ENCODE peak calls at places on chromosomes 13 and 19, in five cellular contexts. L is PC-3, F is GM23248, A is OCI-LY7, U is GM23338. W is an unnamed sample.

GRCh38 chr19:39372047-39372802 is 18.7 kb downstream of the PAF1 start:
- DNase-seq in L (no peak), F (peak), A (no peak), U (no peak), W (no peak)

GRCh38 chr13:53105477-53105876 is 76.9 kb downstream of the OLFM4 start:
- DNase-seq in L (no peak), F (no peak), A (no peak), U (no peak), W (no peak)

GRCh38 chr13:67071918-67072598 is 158.1 kb downstream of the PCDH9 start:
- DNase-seq in L (no peak), F (no peak), A (no peak), U (no peak), W (no peak)

GRCh38 chr13:38590796-38591507 is 95.9 kb upstream of the FREM2 start:
- DNase-seq in L (no peak), F (no peak), A (no peak), U (no peak), W (no peak)

GRCh38 chr19:4172861-4173473 is 9.4 kb downstream of the SIRT6 start:
- DNase-seq in L (peak), F (peak), A (no peak), U (peak), W (peak)

GRCh38 chr19:41344162-41344561 is 9.6 kb downstream of the TGFB1 start:
- DNase-seq in L (no peak), F (no peak), A (no peak), U (no peak), W (no peak)

GRCh38 chr19:42279902-42280760 is 11.1 kb downstream of the CIC start:
- DNase-seq in L (no peak), F (peak), A (peak), U (peak), W (peak)

GRCh38 chr19:6970478-6970877 is 50.8 kb downstream of the MBD3L2B start:
- DNase-seq in L (no peak), F (no peak), A (peak), U (no peak), W (no peak)

GRCh38 chr19:35143231-35143715 is at the start of gene FXYD7:
- DNase-seq in L (no peak), F (no peak), A (no peak), U (peak), W (peak)

GRCh38 chr19:10543420-10544241 is at the start of gene ATG4D:
- DNase-seq in L (peak), F (peak), A (peak), U (peak), W (peak)

GRCh38 chr19:56637976-56638555 is 4.9 kb upstream of the SMIM17 start:
- DNase-seq in L (peak), F (peak), A (peak), U (peak), W (peak)

GRCh38 chr19:39413269-39413902 is 917 bp downstream of the PLEKHG2 start:
- DNase-seq in L (no peak), F (peak), A (peak), U (peak), W (peak)

GRCh38 chr19:4277051-4277700 is 1.9 kb upstream of the SHD start:
- DNase-seq in L (no peak), F (no peak), A (no peak), U (peak), W (no peak)

GRCh38 chr13:98327326-98328314 is 150.6 kb upstream of the RNF113B start:
- DNase-seq in L (no peak), F (peak), A (no peak), U (peak), W (peak)

GRCh38 chr19:35509861-35510625 is 3.4 kb downstream of the DMKN start:
- DNase-seq in L (peak), F (peak), A (peak), U (peak), W (peak)

GRCh38 chr19:18785179-18786124 is 5.7 kb downstream of the COMP start:
- DNase-seq in L (peak), F (peak), A (peak), U (peak), W (peak)

GRCh38 chr13:76720827-76721226 is 165.4 kb downstream of the KCTD12 start:
- DNase-seq in L (no peak), F (no peak), A (no peak), U (no peak), W (no peak)

GRCh38 chr19:1432507-1432887 is 5.7 kb upstream of the RPS15 start:
- DNase-seq in L (no peak), F (no peak), A (no peak), U (no peak), W (no peak)

GRCh38 chr13:111664060-111664459 is 343.6 kb downstream of the TEX29 start:
- DNase-seq in L (no peak), F (no peak), A (no peak), U (no peak), W (no peak)

DNA sequence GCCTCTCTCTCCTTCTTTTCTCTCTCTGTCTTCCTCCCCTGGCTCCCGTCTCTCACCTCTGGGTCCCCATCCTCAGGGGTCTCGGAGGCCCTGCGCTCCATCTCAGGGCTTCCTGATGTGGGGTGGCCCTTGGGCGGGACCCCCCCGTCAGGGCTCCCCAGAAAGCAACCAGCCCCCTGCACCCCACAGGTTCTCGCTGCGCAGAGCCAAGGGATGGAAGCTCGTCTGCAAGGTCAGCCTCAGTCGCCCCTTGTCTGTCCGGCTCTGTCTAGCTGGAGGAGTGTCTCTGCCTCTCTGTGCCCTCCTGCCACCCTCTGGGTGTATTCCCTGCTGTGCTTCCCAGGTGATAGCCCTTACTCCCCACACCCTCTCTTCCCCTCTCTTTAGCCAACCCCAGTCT is at the start of gene SBK3:
- DNase-seq in L (no peak), F (no peak), A (no peak), U (no peak), W (no peak)
- H3K4me3 ChIP-seq in L (no peak), F (no peak), A (no peak), U (no peak), W (no peak)

DNA sequence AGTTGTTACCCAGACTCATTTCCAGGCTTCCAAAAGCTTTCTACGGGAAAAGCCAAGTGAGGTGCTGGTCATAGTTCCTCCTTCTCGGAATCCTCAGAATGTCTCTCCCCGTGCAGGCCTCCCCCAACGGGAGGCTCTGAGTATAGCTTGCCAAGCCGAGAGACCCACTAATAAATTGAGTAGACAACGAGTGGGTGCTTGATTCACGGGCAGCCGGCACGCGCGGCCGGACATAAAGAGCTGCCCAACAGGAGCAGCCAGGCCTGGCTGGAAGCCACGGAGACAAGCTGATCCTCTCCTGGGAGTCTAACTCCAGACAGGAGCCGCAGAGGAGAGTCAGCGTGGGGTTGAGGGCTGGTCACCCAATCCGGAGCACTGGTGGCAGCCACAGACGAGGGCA is 43.4 kb upstream of the MEDAG start:
- DNase-seq in L (no peak), F (no peak), A (no peak), U (peak), W (peak)
- TF ChIP-seq EZH2phosphoT487 in L (no peak), F (no peak), A (no peak), U (no peak), W (no peak)

GRCh38 chr13:27141746-27142145 is 29.9 kb downstream of the USP12 start:
- DNase-seq in L (no peak), F (no peak), A (no peak), U (no peak), W (no peak)
- H3K4me2 ChIP-seq in L (no peak), F (no peak), A (no peak), U (no peak), W (no peak)

GRCh38 chr19:47047272-47047930 is 1.0 kb downstream of the TMEM160 start:
- DNase-seq in L (no peak), F (no peak), A (no peak), U (no peak), W (no peak)

GRCh38 chr19:47047931-47048399 is 459 bp downstream of the TMEM160 start:
- DNase-seq in L (peak), F (peak), A (peak), U (peak), W (peak)

GRCh38 chr19:47045867-47046470 is 2.5 kb downstream of the TMEM160 start:
- DNase-seq in L (no peak), F (no peak), A (no peak), U (no peak), W (no peak)

GRCh38 chr19:47044946-47045866 is 3.2 kb downstream of the TMEM160 start:
- DNase-seq in L (no peak), F (no peak), A (no peak), U (no peak), W (no peak)

DNA sequence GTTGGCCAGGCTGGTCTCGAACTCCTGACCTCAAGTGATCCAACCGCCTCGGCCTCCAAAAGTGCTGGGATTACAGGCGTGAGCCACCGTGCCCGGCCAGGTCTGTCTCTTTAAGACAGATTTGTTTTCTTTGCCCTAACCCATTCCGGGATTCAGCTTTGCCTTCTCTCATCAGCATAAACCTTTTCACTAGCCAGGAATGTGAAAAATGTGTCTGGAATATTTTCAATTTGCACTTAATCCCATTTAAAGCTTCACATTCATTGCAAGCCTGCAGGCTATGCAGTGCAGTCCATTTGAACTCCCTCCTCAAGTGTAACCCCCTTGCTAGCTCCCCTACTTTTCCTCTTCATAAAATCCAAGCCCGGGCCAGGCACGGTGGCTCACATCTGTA is 880 bp upstream of the TMEM160 start:
- DNase-seq in L (peak), F (peak), A (no peak), U (peak), W (peak)
- H3K4me3 ChIP-seq in L (peak), F (peak), A (peak), U (peak), W (peak)

DNA sequence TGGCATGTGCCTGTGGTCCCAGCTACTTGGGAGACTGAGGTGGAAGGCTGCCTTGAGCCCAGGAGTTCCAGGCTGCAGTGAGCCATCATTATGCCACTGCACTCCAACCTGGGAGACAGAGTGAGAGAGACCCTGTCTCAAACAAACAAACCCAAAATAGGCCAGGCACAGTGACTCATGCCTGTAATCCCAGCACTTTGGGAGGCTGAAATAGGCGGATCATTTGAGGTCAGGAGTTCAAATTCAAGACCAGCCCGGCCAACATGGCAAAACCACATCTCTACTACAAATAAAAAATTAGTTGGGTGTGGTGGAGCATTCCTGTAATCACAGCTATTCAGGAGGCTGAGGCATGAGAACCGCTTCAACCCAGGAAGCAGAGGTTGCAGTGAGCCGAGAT is 7.0 kb downstream of the STX10 start:
- DNase-seq in L (peak), F (peak), A (no peak), U (no peak), W (no peak)
- TF ChIP-seq EZH2phosphoT487 in L (no peak), F (no peak), A (no peak), U (no peak), W (no peak)

DNA sequence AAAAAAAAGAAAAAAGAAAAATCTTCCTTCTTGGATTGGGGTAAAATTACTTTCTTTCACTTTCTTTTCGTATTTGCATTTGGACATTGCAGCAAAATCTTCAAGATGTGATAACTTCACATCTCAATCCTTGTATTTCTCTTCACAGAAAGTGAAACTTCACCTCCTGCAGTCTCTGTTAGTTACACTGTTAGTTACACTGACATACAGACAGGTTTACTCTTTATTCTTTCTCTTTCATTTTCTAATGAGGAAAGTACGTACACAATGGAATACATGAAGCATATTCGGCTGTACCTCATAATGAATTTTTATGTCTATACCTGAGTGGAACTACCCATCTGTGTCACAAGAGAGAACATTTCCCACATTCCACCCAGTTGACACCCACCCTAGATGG is 459.1 kb upstream of the GPC6 start:
- DNase-seq in L (no peak), F (no peak), A (no peak), U (no peak), W (no peak)
- H3K4me2 ChIP-seq in L (peak), F (peak), A (no peak), U (no peak), W (no peak)

DNA sequence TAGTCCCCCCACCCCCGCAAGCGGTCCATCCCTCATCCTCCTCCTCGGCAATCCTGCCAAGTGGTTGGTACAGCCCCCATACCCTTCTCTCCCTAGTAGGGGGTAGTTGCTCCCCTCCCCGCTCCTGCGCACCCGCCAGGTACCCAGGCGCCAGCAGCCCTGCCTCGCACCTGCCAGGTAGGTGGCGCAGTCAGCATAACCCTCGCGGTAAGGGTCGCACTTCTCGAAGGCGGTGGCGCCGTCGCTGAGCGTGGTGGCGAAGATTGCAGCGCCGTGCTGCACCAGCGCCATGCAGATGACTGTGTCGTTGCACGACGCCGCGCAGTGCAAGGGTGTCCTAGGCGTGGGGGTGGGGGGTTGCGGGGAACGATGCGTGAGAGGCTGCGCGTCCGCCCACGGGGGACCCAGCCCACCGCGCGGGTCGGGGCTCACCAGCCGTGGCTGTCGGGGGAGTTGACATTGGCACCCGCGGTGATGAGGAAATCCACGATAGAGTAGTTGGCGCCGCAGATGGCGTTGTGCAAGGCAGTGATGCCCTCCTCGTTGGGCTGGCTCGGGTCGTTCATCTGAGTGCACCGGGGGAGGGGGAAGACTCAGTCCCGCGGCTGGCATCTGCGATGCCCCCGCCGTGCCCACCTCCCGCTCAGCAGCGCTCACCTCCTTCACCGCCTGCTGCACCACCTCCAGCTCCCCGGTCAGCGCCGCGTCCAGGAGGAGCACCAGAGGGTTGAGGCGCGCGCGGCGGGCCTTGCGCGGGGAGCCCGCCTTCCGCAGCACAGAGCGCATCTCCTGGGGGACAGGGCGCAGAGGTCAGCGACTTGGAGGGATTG is 15.2 kb upstream of the ERCC2 start:
- DNase-seq in L (no peak), F (peak), A (no peak), U (peak), W (peak)
- H3K4me3 ChIP-seq in L (no peak), F (peak), A (no peak), U (peak), W (no peak)